ENCODE peak calls at places on chromosomes 16 and 17, in five cellular contexts. L is EL, O is anterior cingulate cortex, X is mesenteric fat pad, Y is hippocampal formation. K is an unnamed sample.
A peak's percentile ranks its signal among the peaks of the same experiment; 100 is the strongest.

GRCh38 chr16:5025171-5025632 is 8.5 kb downstream of the NAGPA start:
- DNase-seq in O (peak; percentile 70), Y (peak; percentile 55), L (no peak), X (no peak), K (no peak)

GRCh38 chr17:13626703-13627102 is 25.0 kb upstream of the HS3ST3A1 start:
- DNase-seq in O (no peak), X (no peak), L (peak; percentile 78), Y (no peak), K (no peak)

GRCh38 chr16:27906883-27907282 is 156.6 kb downstream of the GSG1L start:
- DNase-seq in L (no peak), Y (no peak), O (no peak), X (no peak), K (no peak)

GRCh38 chr17:20300399-20301037 is 166.8 kb downstream of the LGALS9B start:
- DNase-seq in X (peak; percentile 51), O (peak; percentile 49), L (peak; percentile 65), Y (no peak), K (no peak)

GRCh38 chr16:23174622-23175021 is 7.9 kb upstream of the SCNN1G start:
- DNase-seq in O (no peak), Y (no peak), X (no peak), L (no peak), K (no peak)

GRCh38 chr17:61400058-61400785 is 579 bp downstream of the TBX2 start:
- DNase-seq in Y (no peak), O (no peak), X (no peak), L (peak; percentile 61), K (no peak)

GRCh38 chr17:77392376-77393273 is 251.9 kb downstream of the SEC14L1 start:
- DNase-seq in L (no peak), Y (no peak), O (no peak), X (no peak), K (no peak)

GRCh38 chr17:78325076-78325712 is 34.7 kb downstream of the SOCS3 start:
- DNase-seq in Y (no peak), L (peak; percentile 82), O (no peak), X (no peak), K (peak; percentile 91)

GRCh38 chr16:49455181-49455990 is 81.8 kb downstream of the C16orf78 start:
- DNase-seq in X (peak; percentile 68), L (no peak), O (no peak), Y (no peak), K (peak; percentile 36)